ENCODE peak calls at places on chromosomes 16 and 17, in six cellular contexts. R is AG08395, F is lower lobe of right lung, N is SHP77, Y is left cardiac atrium, E is progenitor cell of endocrine pancreas. U is an unnamed sample.

GRCh38 chr16:4179020-4179419 is 62.8 kb upstream of the ADCY9 start:
- DNase-seq in F (peak; percentile 84), Y (peak; percentile 62), N (no peak), R (peak; percentile 16), E (no peak), U (no peak)

GRCh38 chr17:51869387-51869786 is 289.1 kb downstream of the CA10 start:
- DNase-seq in N (no peak), R (no peak), F (no peak), Y (no peak), E (peak; percentile 45), U (peak; percentile 26)

GRCh38 chr17:42246515-42246914 is 29.7 kb downstream of the STAT5B start:
- DNase-seq in N (no peak), E (no peak), R (no peak), Y (no peak), F (no peak), U (no peak)

GRCh38 chr16:64952177-64952576 is 169.7 kb downstream of the CDH11 start:
- DNase-seq in F (no peak), N (no peak), Y (no peak), E (no peak), R (peak; percentile 38), U (peak; percentile 43)

GRCh38 chr16:87330646-87331045 is 13.5 kb upstream of the C16orf95 start:
- DNase-seq in Y (peak; percentile 13), E (no peak), R (no peak), N (no peak), F (peak; percentile 14), U (no peak)

GRCh38 chr16:10907757-10908045 is 30.7 kb downstream of the CIITA start:
- DNase-seq in N (no peak), Y (no peak), R (no peak), F (no peak), E (no peak), U (no peak)

GRCh38 chr16:50314665-50315064 is 48.3 kb downstream of the ADCY7 start:
- DNase-seq in R (no peak), N (no peak), Y (no peak), E (no peak), F (no peak), U (no peak)

GRCh38 chr16:14358697-14359305 is 271.3 kb downstream of the PARN start:
- DNase-seq in Y (no peak), N (no peak), R (no peak), F (peak; percentile 30), E (no peak), U (no peak)

GRCh38 chr16:3190949-3191353 is 2.9 kb downstream of the OR1F1 start:
- DNase-seq in R (no peak), E (no peak), Y (no peak), N (no peak), F (no peak), U (peak; percentile 18)

GRCh38 chr17:30290696-30291570 is 811 bp downstream of the BLMH start:
- DNase-seq in E (peak; percentile 23), R (peak; percentile 53), Y (peak; percentile 57), F (peak; percentile 62), N (peak; percentile 15), U (peak; percentile 44)

GRCh38 chr17:37737081-37737480 is 7.8 kb downstream of the HNF1B start:
- DNase-seq in E (no peak), Y (no peak), F (no peak), N (no peak), R (no peak), U (no peak)

GRCh38 chr16:30958164-30959083 is 870 bp downstream of the SETD1A start:
- DNase-seq in F (peak; percentile 68), N (peak; percentile 40), Y (peak; percentile 63), E (peak; percentile 63), R (no peak), U (no peak)

GRCh38 chr16:50509521-50510341 is 38.5 kb upstream of the NKD1 start:
- DNase-seq in E (no peak), R (no peak), N (no peak), F (no peak), Y (no peak), U (no peak)

GRCh38 chr16:1689853-1690252 is 11.8 kb downstream of the JPT2 start:
- DNase-seq in E (no peak), N (no peak), Y (peak; percentile 10), F (no peak), R (no peak), U (no peak)

GRCh38 chr17:36629252-36629847 is 28.0 kb downstream of the MRM1 start:
- DNase-seq in Y (peak; percentile 77), F (peak; percentile 77), N (peak; percentile 63), E (peak; percentile 88), R (peak; percentile 88), U (peak; percentile 67)

GRCh38 chr16:76583466-76583865 is 306.3 kb downstream of the CNTNAP4 start:
- DNase-seq in R (no peak), E (no peak), F (no peak), N (peak; percentile 83), Y (peak; percentile 31), U (no peak)

GRCh38 chr16:414395-415169 is 10.9 kb upstream of the RAB11FIP3 start:
- DNase-seq in F (no peak), Y (no peak), R (peak; percentile 25), E (no peak), N (no peak), U (no peak)

GRCh38 chr16:6977906-6978305 is 354.7 kb upstream of the RBFOX1 start:
- DNase-seq in F (no peak), R (no peak), Y (no peak), N (no peak), E (no peak), U (no peak)

GRCh38 chr16:30875881-30876791 is 17.7 kb downstream of the BCL7C start:
- DNase-seq in N (peak; percentile 54), Y (no peak), E (no peak), F (no peak), R (peak; percentile 22), U (peak; percentile 19)

GRCh38 chr17:48577946-48578615 is at the start of gene HOXB4:
- DNase-seq in N (no peak), E (no peak), F (peak; percentile 73), Y (peak; percentile 69), R (no peak), U (peak; percentile 61)

GRCh38 chr17:81420769-81421462 is 25.7 kb downstream of the BAHCC1 start:
- DNase-seq in R (peak; percentile 60), N (no peak), E (no peak), F (peak; percentile 73), Y (peak; percentile 77), U (no peak)

GRCh38 chr16:57026778-57027062 is 37.4 kb downstream of the NLRC5 start:
- DNase-seq in E (no peak), R (no peak), N (no peak), Y (no peak), F (no peak), U (no peak)

GRCh38 chr17:5922476-5922875 is 147.7 kb upstream of the WSCD1 start:
- DNase-seq in N (no peak), Y (no peak), R (no peak), F (no peak), E (no peak), U (no peak)

GRCh38 chr16:4403133-4403949 is 13.1 kb downstream of the CORO7 start:
- DNase-seq in Y (no peak), E (no peak), N (no peak), F (peak; percentile 48), R (no peak), U (no peak)

GRCh38 chr17:74389094-74389753 is 21.9 kb downstream of the GPR142 start:
- DNase-seq in E (no peak), F (no peak), N (no peak), Y (no peak), R (no peak), U (no peak)